ENCODE peak calls at places on chromosomes 13 and 19, in six cellular contexts. One of them, this sample, is unnamed. For H3K4me1, the result is how much of the 10 kb centered on the place peaks cover.

GRCh38 chr13:75419656-75420055 is 62.3 kb downstream of the TBC1D4 start:
- DNase-seq in CD8-positive, alpha-beta memory T cell: no peak
- DNase-seq in left ventricle myocardium inferior: no peak
- DNase-seq in fibroblast of lung: no peak
- DNase-seq in mammary epithelial cell: no peak
- DNase-seq in body of pancreas: no peak
- DNase-seq in this sample: no peak

GRCh38 chr19:51010066-51010795 is 8.8 kb upstream of the KLK8 start:
- DNase-seq in CD8-positive, alpha-beta memory T cell: no peak
- DNase-seq in left ventricle myocardium inferior: no peak
- DNase-seq in fibroblast of lung: no peak
- DNase-seq in mammary epithelial cell: peak
- DNase-seq in body of pancreas: no peak
- DNase-seq in this sample: no peak

GRCh38 chr19:8251025-8251472 is 41.9 kb downstream of the CERS4 start:
- DNase-seq in CD8-positive, alpha-beta memory T cell: no peak
- DNase-seq in left ventricle myocardium inferior: peak
- DNase-seq in fibroblast of lung: peak
- DNase-seq in mammary epithelial cell: peak
- DNase-seq in body of pancreas: peak
- DNase-seq in this sample: peak

GRCh38 chr13:56975647-56976046 is 165.1 kb upstream of the PRR20A start:
- DNase-seq in CD8-positive, alpha-beta memory T cell: no peak
- DNase-seq in left ventricle myocardium inferior: no peak
- DNase-seq in fibroblast of lung: no peak
- DNase-seq in mammary epithelial cell: no peak
- DNase-seq in body of pancreas: no peak
- DNase-seq in this sample: no peak

GRCh38 chr13:91247768-91248167 is 99.7 kb upstream of the MIR17HG start:
- DNase-seq in CD8-positive, alpha-beta memory T cell: no peak
- DNase-seq in left ventricle myocardium inferior: no peak
- DNase-seq in fibroblast of lung: peak
- DNase-seq in mammary epithelial cell: no peak
- DNase-seq in body of pancreas: no peak
- DNase-seq in this sample: no peak

GRCh38 chr19:52889931-52890330 is 7.5 kb downstream of the ZNF320 start:
- DNase-seq in CD8-positive, alpha-beta memory T cell: no peak
- DNase-seq in left ventricle myocardium inferior: no peak
- DNase-seq in fibroblast of lung: no peak
- DNase-seq in mammary epithelial cell: no peak
- DNase-seq in body of pancreas: no peak
- DNase-seq in this sample: no peak

GRCh38 chr19:43533546-43534304 is 737 bp downstream of the ZNF575 start:
- DNase-seq in CD8-positive, alpha-beta memory T cell: peak
- DNase-seq in left ventricle myocardium inferior: peak
- DNase-seq in fibroblast of lung: peak
- DNase-seq in mammary epithelial cell: peak
- DNase-seq in body of pancreas: peak
- DNase-seq in this sample: peak

GRCh38 chr19:56221851-56222250 is 19.8 kb downstream of the ZSCAN5C start:
- DNase-seq in CD8-positive, alpha-beta memory T cell: no peak
- DNase-seq in left ventricle myocardium inferior: no peak
- DNase-seq in fibroblast of lung: no peak
- DNase-seq in mammary epithelial cell: no peak
- DNase-seq in body of pancreas: no peak
- DNase-seq in this sample: no peak

GRCh38 chr13:45341799-45342584 is 1.0 kb upstream of the TPT1 start:
- DNase-seq in CD8-positive, alpha-beta memory T cell: no peak
- DNase-seq in left ventricle myocardium inferior: peak
- DNase-seq in fibroblast of lung: peak
- DNase-seq in mammary epithelial cell: peak
- DNase-seq in body of pancreas: peak
- DNase-seq in this sample: peak

GRCh38 chr19:5113101-5113557 is 144.2 kb downstream of the KDM4B start:
- DNase-seq in CD8-positive, alpha-beta memory T cell: no peak
- DNase-seq in left ventricle myocardium inferior: no peak
- DNase-seq in fibroblast of lung: peak
- DNase-seq in mammary epithelial cell: no peak
- DNase-seq in body of pancreas: no peak
- DNase-seq in this sample: no peak

GRCh38 chr19:55066107-55066709 is 3.3 kb upstream of the RDH13 start:
- DNase-seq in CD8-positive, alpha-beta memory T cell: no peak
- DNase-seq in left ventricle myocardium inferior: no peak
- DNase-seq in fibroblast of lung: no peak
- DNase-seq in mammary epithelial cell: no peak
- DNase-seq in body of pancreas: no peak
- DNase-seq in this sample: no peak

GRCh38 chr19:34936184-34936583 is 9.5 kb downstream of the ZNF30 start:
- DNase-seq in CD8-positive, alpha-beta memory T cell: no peak
- DNase-seq in left ventricle myocardium inferior: no peak
- DNase-seq in fibroblast of lung: no peak
- DNase-seq in mammary epithelial cell: no peak
- DNase-seq in body of pancreas: no peak
- DNase-seq in this sample: no peak

GRCh38 chr19:41866284-41866683 is 6.2 kb downstream of the RPS19 start:
- DNase-seq in CD8-positive, alpha-beta memory T cell: no peak
- DNase-seq in left ventricle myocardium inferior: no peak
- DNase-seq in fibroblast of lung: no peak
- DNase-seq in mammary epithelial cell: no peak
- DNase-seq in body of pancreas: no peak
- DNase-seq in this sample: no peak

GRCh38 chr13:105971312-105971711 is 564.1 kb downstream of the EFNB2 start:
- DNase-seq in CD8-positive, alpha-beta memory T cell: no peak
- DNase-seq in left ventricle myocardium inferior: no peak
- DNase-seq in fibroblast of lung: no peak
- DNase-seq in mammary epithelial cell: no peak
- DNase-seq in body of pancreas: no peak
- DNase-seq in this sample: no peak

GRCh38 chr19:42303101-42303464 is 659 bp upstream of the PAFAH1B3 start:
- DNase-seq in CD8-positive, alpha-beta memory T cell: no peak
- DNase-seq in left ventricle myocardium inferior: no peak
- DNase-seq in fibroblast of lung: no peak
- DNase-seq in mammary epithelial cell: no peak
- DNase-seq in body of pancreas: no peak
- DNase-seq in this sample: no peak

GRCh38 chr13:104008571-104009435 is 942.6 kb upstream of the SLC10A2 start:
- DNase-seq in CD8-positive, alpha-beta memory T cell: no peak
- DNase-seq in left ventricle myocardium inferior: no peak
- DNase-seq in fibroblast of lung: peak
- DNase-seq in mammary epithelial cell: peak
- DNase-seq in body of pancreas: no peak
- DNase-seq in this sample: no peak

GRCh38 chr19:2636897-2637683 is 65.4 kb downstream of the GNG7 start:
- DNase-seq in CD8-positive, alpha-beta memory T cell: peak
- DNase-seq in left ventricle myocardium inferior: peak
- DNase-seq in fibroblast of lung: peak
- DNase-seq in mammary epithelial cell: no peak
- DNase-seq in body of pancreas: peak
- DNase-seq in this sample: peak

GRCh38 chr19:4183967-4184717 is 1.7 kb downstream of the ANKRD24 start:
- DNase-seq in CD8-positive, alpha-beta memory T cell: no peak
- DNase-seq in left ventricle myocardium inferior: no peak
- DNase-seq in fibroblast of lung: no peak
- DNase-seq in mammary epithelial cell: no peak
- DNase-seq in body of pancreas: no peak
- DNase-seq in this sample: peak

GRCh38 chr19:9324584-9324962 is 594 bp downstream of the ZNF559 start:
- DNase-seq in CD8-positive, alpha-beta memory T cell: no peak
- DNase-seq in left ventricle myocardium inferior: no peak
- DNase-seq in fibroblast of lung: no peak
- DNase-seq in mammary epithelial cell: no peak
- DNase-seq in body of pancreas: no peak
- DNase-seq in this sample: no peak

GRCh38 chr13:46106839-46107371 is 2.1 kb upstream of the CPB2 start:
- DNase-seq in CD8-positive, alpha-beta memory T cell: no peak
- DNase-seq in left ventricle myocardium inferior: no peak
- DNase-seq in fibroblast of lung: no peak
- DNase-seq in mammary epithelial cell: no peak
- DNase-seq in body of pancreas: no peak
- DNase-seq in this sample: no peak

GRCh38 chr13:93328943-93329342 is 102.3 kb downstream of the GPC6 start:
- DNase-seq in CD8-positive, alpha-beta memory T cell: no peak
- DNase-seq in left ventricle myocardium inferior: no peak
- DNase-seq in fibroblast of lung: peak
- DNase-seq in mammary epithelial cell: no peak
- DNase-seq in body of pancreas: no peak
- DNase-seq in this sample: no peak

GRCh38 chr19:48614436-48615144 is at the start of gene FAM83E:
- DNase-seq in CD8-positive, alpha-beta memory T cell: no peak
- DNase-seq in left ventricle myocardium inferior: no peak
- DNase-seq in fibroblast of lung: no peak
- DNase-seq in mammary epithelial cell: no peak
- DNase-seq in body of pancreas: no peak
- DNase-seq in this sample: no peak
- H3K4me1 ChIP-seq in CD8-positive, alpha-beta memory T cell: under half
- H3K4me1 ChIP-seq in left ventricle myocardium inferior: under half
- H3K4me1 ChIP-seq in fibroblast of lung: under half
- H3K4me1 ChIP-seq in mammary epithelial cell: under half
- H3K4me1 ChIP-seq in body of pancreas: under half
- H3K4me1 ChIP-seq in this sample: under half

GRCh38 chr19:18108897-18109296 is 11.3 kb downstream of the MAST3 start:
- DNase-seq in CD8-positive, alpha-beta memory T cell: no peak
- DNase-seq in left ventricle myocardium inferior: no peak
- DNase-seq in fibroblast of lung: no peak
- DNase-seq in mammary epithelial cell: no peak
- DNase-seq in body of pancreas: no peak
- DNase-seq in this sample: no peak
- H3K27ac ChIP-seq in CD8-positive, alpha-beta memory T cell: peak
- H3K27ac ChIP-seq in left ventricle myocardium inferior: no peak
- H3K27ac ChIP-seq in fibroblast of lung: no peak
- H3K27ac ChIP-seq in mammary epithelial cell: no peak
- H3K27ac ChIP-seq in body of pancreas: peak
- H3K27ac ChIP-seq in this sample: peak

DNA sequence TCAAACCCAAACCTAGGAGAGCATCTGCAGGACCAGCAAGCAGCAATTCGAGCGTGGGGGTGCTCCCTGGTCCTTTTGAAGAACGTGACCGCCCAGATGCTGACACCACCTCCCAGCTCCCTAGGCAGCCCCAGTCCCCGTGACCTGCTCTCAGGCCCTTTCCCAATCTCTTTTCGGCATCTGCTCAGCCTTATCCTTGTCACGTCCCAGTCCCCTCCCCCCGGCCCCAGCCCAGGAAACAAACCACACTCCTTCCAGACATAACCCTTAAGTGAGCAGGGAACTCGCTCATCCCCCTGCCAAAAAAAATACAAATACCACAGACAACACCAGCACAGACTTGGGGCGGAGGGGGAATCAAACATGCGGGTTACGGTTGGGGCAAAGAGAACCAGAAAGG is 3.3 kb downstream of the MLLT1 start:
- DNase-seq in CD8-positive, alpha-beta memory T cell: no peak
- DNase-seq in left ventricle myocardium inferior: peak
- DNase-seq in fibroblast of lung: peak
- DNase-seq in mammary epithelial cell: no peak
- DNase-seq in body of pancreas: peak
- DNase-seq in this sample: no peak
- H3K4me1 ChIP-seq in CD8-positive, alpha-beta memory T cell: under half
- H3K4me1 ChIP-seq in left ventricle myocardium inferior: half or more
- H3K4me1 ChIP-seq in fibroblast of lung: under half
- H3K4me1 ChIP-seq in mammary epithelial cell: under half
- H3K4me1 ChIP-seq in body of pancreas: half or more
- H3K4me1 ChIP-seq in this sample: half or more

DNA sequence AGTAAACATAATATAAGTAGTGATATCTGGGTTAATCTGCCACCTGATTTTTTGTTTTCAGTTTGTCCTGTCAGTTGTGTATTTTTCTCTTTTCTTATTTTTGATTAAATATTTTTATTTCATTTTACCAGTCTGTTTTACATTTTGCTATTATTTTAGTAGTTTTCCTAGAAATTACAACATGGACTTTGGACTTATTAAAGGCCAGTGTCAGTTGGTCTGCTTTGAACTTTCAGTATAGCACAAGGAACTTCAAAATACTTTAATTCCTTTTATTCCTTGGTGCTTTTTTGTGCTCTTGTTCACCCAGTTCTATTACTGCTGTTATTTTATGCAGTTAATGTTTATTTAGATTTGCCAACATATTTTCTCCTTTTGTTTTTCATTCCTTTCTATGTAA is 149.6 kb downstream of the PDS5B start:
- DNase-seq in CD8-positive, alpha-beta memory T cell: no peak
- DNase-seq in left ventricle myocardium inferior: no peak
- DNase-seq in fibroblast of lung: no peak
- DNase-seq in mammary epithelial cell: no peak
- DNase-seq in body of pancreas: no peak
- DNase-seq in this sample: no peak
- H3K27ac ChIP-seq in CD8-positive, alpha-beta memory T cell: no peak
- H3K27ac ChIP-seq in left ventricle myocardium inferior: no peak
- H3K27ac ChIP-seq in fibroblast of lung: no peak
- H3K27ac ChIP-seq in mammary epithelial cell: no peak
- H3K27ac ChIP-seq in body of pancreas: no peak
- H3K27ac ChIP-seq in this sample: peak

This sample was measured in right lobe of liver.